ENCODE peak calls at places on chromosome 17, in four cellular contexts. R is neuronal stem cell, K is osteoblast, X is GM12878. P is an unnamed sample.
A peak's percentile ranks its signal among the peaks of the same experiment; 100 is the strongest.

GRCh38 chr17:82665891-82666290 is 17.6 kb upstream of the WDR45B start:
- DNase-seq in R (no peak), K (no peak), X (no peak), P (no peak)

GRCh38 chr17:82249896-82250581 is 21.2 kb downstream of the SLC16A3 start:
- DNase-seq in K (peak; percentile 68), X (no peak), R (no peak), P (no peak)

GRCh38 chr17:29592850-29593545 is at the start of gene ANKRD13B:
- DNase-seq in K (peak; percentile 93), R (no peak), X (no peak), P (peak; percentile 62)

GRCh38 chr17:78252111-78252634 is 20.7 kb downstream of the TMEM235 start:
- DNase-seq in X (no peak), K (peak; percentile 48), R (no peak), P (peak; percentile 88)

GRCh38 chr17:81003711-81004335 is 12.2 kb downstream of the CHMP6 start:
- DNase-seq in R (no peak), K (peak; percentile 87), X (no peak), P (no peak)

GRCh38 chr17:75853410-75853809 is 1.7 kb downstream of the WBP2 start:
- DNase-seq in K (peak; percentile 94), R (no peak), X (no peak), P (no peak)

GRCh38 chr17:50872710-50873424 is 6.7 kb upstream of the TOB1 start:
- DNase-seq in R (no peak), K (peak; percentile 23), X (no peak), P (peak; percentile 68)

GRCh38 chr17:62653831-62654829 is 26.7 kb downstream of the MRC2 start:
- DNase-seq in R (peak; percentile 36), X (no peak), K (peak; percentile 92), P (no peak)

GRCh38 chr17:56819431-56820145 is 14.1 kb downstream of the C17orf67 start:
- DNase-seq in K (peak; percentile 90), X (peak; percentile 53), R (peak; percentile 63), P (peak; percentile 77)

GRCh38 chr17:78133179-78133951 is 2.8 kb downstream of the TMC8 start:
- DNase-seq in K (peak; percentile 85), R (no peak), X (no peak), P (no peak)

GRCh38 chr17:42889809-42890208 is 10.8 kb upstream of the G6PC1 start:
- DNase-seq in X (no peak), K (no peak), R (no peak), P (no peak)

GRCh38 chr17:42895185-42895555 is 5.4 kb upstream of the G6PC1 start:
- DNase-seq in X (no peak), K (peak; percentile 86), R (no peak), P (no peak)

GRCh38 chr17:42894283-42895184 is 6.1 kb upstream of the G6PC1 start:
- DNase-seq in K (no peak), R (no peak), X (no peak), P (no peak)

GRCh38 chr17:42886283-42887176 is 14.1 kb upstream of the G6PC1 start:
- DNase-seq in K (no peak), R (no peak), X (no peak), P (no peak)

DNA sequence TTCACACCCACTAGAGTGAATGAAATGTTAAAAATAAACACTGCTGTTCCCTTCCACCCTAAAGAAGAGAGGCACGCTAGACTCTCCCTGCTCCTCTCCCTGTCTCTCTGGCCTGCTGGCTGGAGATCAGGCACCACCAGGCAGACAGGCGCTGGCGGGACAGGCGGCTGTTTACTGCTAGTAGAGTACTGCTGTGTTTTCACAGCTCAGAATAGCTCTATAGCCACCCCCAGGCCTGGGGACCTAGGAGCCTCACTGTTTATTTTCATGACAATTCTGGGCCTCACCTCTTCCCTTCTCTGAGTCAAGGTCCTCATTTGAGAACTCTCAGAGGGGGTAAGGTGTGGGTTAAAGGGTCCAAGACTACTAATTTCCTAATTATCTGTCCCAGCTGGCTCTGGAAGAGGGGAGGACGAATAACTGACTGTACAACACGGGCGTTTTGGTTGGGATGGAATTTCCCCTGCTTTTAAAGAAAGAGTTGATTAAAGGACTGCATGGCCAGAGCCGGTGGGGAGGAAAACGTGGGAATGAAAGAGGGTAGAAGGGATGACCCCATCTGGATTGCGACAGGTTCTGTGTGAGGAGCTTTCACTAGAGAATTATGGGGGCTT is 9.0 kb upstream of the G6PC1 start:
- DNase-seq in K (peak; percentile 81), R (no peak), X (no peak), P (no peak)
- H3K4me2 ChIP-seq in K (no peak overlapping the region), R (no peak overlapping the region), X (no peak overlapping the region), P (no peak overlapping the region)

DNA sequence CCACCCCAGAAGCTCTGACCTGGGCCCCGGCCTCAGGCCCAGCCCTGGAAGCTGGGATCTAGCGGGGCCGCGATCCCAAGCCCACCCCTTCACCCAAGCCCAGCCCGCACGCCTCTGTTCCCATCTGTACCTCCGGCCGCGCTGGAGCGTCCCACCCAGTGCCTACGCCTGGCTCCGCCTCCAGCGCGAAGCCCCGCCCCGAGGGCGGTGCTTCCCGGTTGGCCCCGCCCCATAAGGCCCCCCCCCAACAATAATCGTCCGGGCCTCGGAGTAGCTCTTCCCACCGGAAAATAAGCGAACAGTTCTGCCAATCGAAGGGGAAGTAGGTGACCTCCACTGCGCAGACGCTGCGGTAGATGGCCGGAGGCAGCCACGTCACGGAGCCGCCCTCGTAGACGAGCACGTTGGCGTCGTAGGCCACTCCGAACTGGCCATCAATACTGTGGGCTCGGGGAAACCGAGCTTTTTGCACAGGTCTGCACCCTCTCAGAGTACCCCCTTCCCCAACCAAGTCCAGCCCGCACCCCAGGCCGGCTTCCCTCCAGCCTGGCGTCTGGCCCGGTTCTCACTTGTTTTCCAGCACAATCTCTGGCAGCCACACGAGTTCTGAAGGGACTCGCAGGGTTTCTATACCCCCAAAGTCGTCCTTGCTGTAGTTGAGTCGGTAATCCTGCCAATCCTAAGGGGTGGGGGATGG is 1.1 kb downstream of the CHRNE start:
- DNase-seq in R (no peak), K (peak; percentile 90), X (no peak), P (no peak)
- H3K27ac ChIP-seq in R (no peak overlapping the region), K (peak overlapping the region; percentile 23), X (no peak overlapping the region), P (no peak overlapping the region)

GRCh38 chr17:49012893-49013255 is 15.7 kb downstream of the IGF2BP1 start:
- DNase-seq in K (peak; percentile 65), X (no peak), R (no peak), P (no peak)
- H3K4me2 ChIP-seq in K (peak overlapping the region; percentile 50), X (no peak overlapping the region), R (peak overlapping the region; percentile 67), P (no peak overlapping the region)

GRCh38 chr17:46175891-46176290 is 17.3 kb downstream of the KANSL1 start:
- DNase-seq in R (no peak), X (no peak), K (no peak), P (no peak)

GRCh38 chr17:46171939-46172338 is 21.3 kb downstream of the KANSL1 start:
- DNase-seq in R (no peak), K (no peak), X (no peak), P (no peak)

GRCh38 chr17:46170609-46171432 is 22.4 kb downstream of the KANSL1 start:
- DNase-seq in K (no peak), R (no peak), X (no peak), P (no peak)

GRCh38 chr17:46169913-46170312 is 23.3 kb downstream of the KANSL1 start:
- DNase-seq in K (no peak), X (no peak), R (no peak), P (no peak)

DNA sequence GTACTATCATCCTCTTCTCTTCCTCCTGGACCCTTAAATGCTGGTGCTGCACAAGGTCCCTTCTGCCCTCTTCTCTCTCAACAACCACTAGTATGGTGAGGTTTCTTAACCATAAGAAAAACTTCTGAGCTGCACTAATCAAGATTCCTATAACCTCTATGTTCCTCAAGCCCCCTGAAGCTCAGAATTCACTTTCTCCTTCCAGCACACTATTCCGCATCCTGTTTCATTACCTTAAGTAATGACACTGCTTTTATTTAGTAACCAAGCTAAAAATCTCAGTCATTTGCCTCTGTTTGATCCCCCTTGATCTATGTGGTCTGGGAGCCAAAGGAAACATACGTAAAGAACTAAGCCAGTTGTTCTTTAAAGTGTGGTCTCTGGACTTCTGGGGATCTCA is 20.1 kb downstream of the KANSL1 start:
- DNase-seq in R (no peak), X (no peak), K (no peak), P (no peak)
- H3K27ac ChIP-seq in R (no peak overlapping the region), X (no peak overlapping the region), K (no peak overlapping the region), P (no peak overlapping the region)

DNA sequence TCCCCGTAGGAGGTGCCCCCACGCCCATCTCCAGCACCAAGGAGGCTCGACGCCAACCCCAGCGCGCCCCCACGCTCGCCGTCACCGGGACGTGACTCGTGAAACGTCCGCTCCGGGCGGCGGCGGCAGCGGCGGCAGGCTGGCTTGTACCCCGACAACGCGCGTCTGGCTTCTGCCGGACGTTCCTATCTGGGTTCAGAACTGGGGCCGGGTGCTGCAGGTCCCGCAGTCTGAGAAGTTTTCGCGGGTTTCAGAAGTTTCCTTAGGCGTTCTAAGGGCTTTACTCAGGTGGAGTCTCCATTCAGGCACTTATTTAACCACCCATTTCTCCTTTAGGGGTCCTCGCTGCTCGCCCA is 672 bp upstream of the ALKBH5 start:
- DNase-seq in R (no peak), K (peak; percentile 92), X (no peak), P (peak; percentile 86)
- H3K4me2 ChIP-seq in R (peak overlapping the region; percentile 85), K (peak overlapping the region; percentile 99), X (peak overlapping the region; percentile 75), P (peak overlapping the region; percentile 87)

P was measured in DND-41.